ENCODE peak calls at places on chromosome 15, in six cellular contexts. One of them, this sample, is unnamed.

GRCh38 chr15:68503791-68504720 is 72.1 kb upstream of the ITGA11 start:
- DNase-seq in IMR-90: peak
- DNase-seq in mesenchymal stem cell: peak
- DNase-seq in H1: no peak
- DNase-seq in neuronal stem cell: no peak
- DNase-seq in trophoblast cell: no peak
- DNase-seq in this sample: no peak

GRCh38 chr15:35136552-35136951 is 51.5 kb upstream of the NANOGP8 start:
- DNase-seq in IMR-90: no peak
- DNase-seq in mesenchymal stem cell: no peak
- DNase-seq in H1: no peak
- DNase-seq in neuronal stem cell: no peak
- DNase-seq in trophoblast cell: no peak
- DNase-seq in this sample: no peak

GRCh38 chr15:85282504-85283115 is 97.8 kb upstream of the AKAP13 start:
- DNase-seq in IMR-90: peak
- DNase-seq in mesenchymal stem cell: peak
- DNase-seq in H1: no peak
- DNase-seq in neuronal stem cell: no peak
- DNase-seq in trophoblast cell: no peak
- DNase-seq in this sample: no peak

GRCh38 chr15:33476076-33476475 is 165.3 kb downstream of the RYR3 start:
- DNase-seq in IMR-90: no peak
- DNase-seq in mesenchymal stem cell: no peak
- DNase-seq in H1: no peak
- DNase-seq in neuronal stem cell: no peak
- DNase-seq in trophoblast cell: no peak
- DNase-seq in this sample: no peak

GRCh38 chr15:61764141-61764540 is 296.1 kb downstream of the VPS13C start:
- DNase-seq in IMR-90: no peak
- DNase-seq in mesenchymal stem cell: no peak
- DNase-seq in H1: no peak
- DNase-seq in neuronal stem cell: no peak
- DNase-seq in trophoblast cell: no peak
- DNase-seq in this sample: no peak

GRCh38 chr15:62779041-62779810 is 263.3 kb upstream of the TPM1 start:
- DNase-seq in IMR-90: peak
- DNase-seq in mesenchymal stem cell: peak
- DNase-seq in H1: no peak
- DNase-seq in neuronal stem cell: no peak
- DNase-seq in trophoblast cell: peak
- DNase-seq in this sample: no peak

GRCh38 chr15:72503147-72503546 is 29.0 kb downstream of the ARIH1 start:
- DNase-seq in IMR-90: no peak
- DNase-seq in mesenchymal stem cell: peak
- DNase-seq in H1: no peak
- DNase-seq in neuronal stem cell: no peak
- DNase-seq in trophoblast cell: no peak
- DNase-seq in this sample: no peak

GRCh38 chr15:36428102-36428845 is 151.2 kb upstream of the CDIN1 start:
- DNase-seq in IMR-90: peak
- DNase-seq in mesenchymal stem cell: peak
- DNase-seq in H1: peak
- DNase-seq in neuronal stem cell: no peak
- DNase-seq in trophoblast cell: peak
- DNase-seq in this sample: peak

GRCh38 chr15:79357566-79357965 is 46.7 kb downstream of the TMED3 start:
- DNase-seq in IMR-90: no peak
- DNase-seq in mesenchymal stem cell: no peak
- DNase-seq in H1: no peak
- DNase-seq in neuronal stem cell: no peak
- DNase-seq in trophoblast cell: no peak
- DNase-seq in this sample: no peak

GRCh38 chr15:40379853-40380252 is 2.7 kb upstream of the KNSTRN start:
- DNase-seq in IMR-90: peak
- DNase-seq in mesenchymal stem cell: peak
- DNase-seq in H1: no peak
- DNase-seq in neuronal stem cell: no peak
- DNase-seq in trophoblast cell: peak
- DNase-seq in this sample: peak

GRCh38 chr15:40380636-40381035 is 1.9 kb upstream of the KNSTRN start:
- DNase-seq in IMR-90: no peak
- DNase-seq in mesenchymal stem cell: no peak
- DNase-seq in H1: no peak
- DNase-seq in neuronal stem cell: no peak
- DNase-seq in trophoblast cell: no peak
- DNase-seq in this sample: no peak

GRCh38 chr15:40379374-40379773 is 3.1 kb upstream of the KNSTRN start:
- DNase-seq in IMR-90: no peak
- DNase-seq in mesenchymal stem cell: no peak
- DNase-seq in H1: no peak
- DNase-seq in neuronal stem cell: no peak
- DNase-seq in trophoblast cell: peak
- DNase-seq in this sample: no peak

GRCh38 chr15:40381818-40382529 is 547 bp upstream of the KNSTRN start:
- DNase-seq in IMR-90: no peak
- DNase-seq in mesenchymal stem cell: no peak
- DNase-seq in H1: no peak
- DNase-seq in neuronal stem cell: no peak
- DNase-seq in trophoblast cell: no peak
- DNase-seq in this sample: no peak

GRCh38 chr15:40382580-40383456 is at the start of gene KNSTRN:
- DNase-seq in IMR-90: peak
- DNase-seq in mesenchymal stem cell: peak
- DNase-seq in H1: peak
- DNase-seq in neuronal stem cell: peak
- DNase-seq in trophoblast cell: peak
- DNase-seq in this sample: peak
- H3K18ac ChIP-seq in IMR-90: peak
- H3K18ac ChIP-seq in mesenchymal stem cell: peak
- H3K18ac ChIP-seq in H1: peak
- H3K18ac ChIP-seq in neuronal stem cell: peak
- H3K18ac ChIP-seq in trophoblast cell: peak
- H3K18ac ChIP-seq in this sample: peak

GRCh38 chr15:101489633-101490407 is at the start of gene PCSK6:
- DNase-seq in IMR-90: no peak
- DNase-seq in mesenchymal stem cell: no peak
- DNase-seq in H1: no peak
- DNase-seq in neuronal stem cell: peak
- DNase-seq in trophoblast cell: peak
- DNase-seq in this sample: no peak
- H3K4me3 ChIP-seq in IMR-90: no peak
- H3K4me3 ChIP-seq in mesenchymal stem cell: no peak
- H3K4me3 ChIP-seq in H1: peak
- H3K4me3 ChIP-seq in neuronal stem cell: peak
- H3K4me3 ChIP-seq in trophoblast cell: peak
- H3K4me3 ChIP-seq in this sample: no peak

GRCh38 chr15:50354838-50355611 is at the start of gene GABPB1:
- DNase-seq in IMR-90: peak
- DNase-seq in mesenchymal stem cell: peak
- DNase-seq in H1: peak
- DNase-seq in neuronal stem cell: peak
- DNase-seq in trophoblast cell: peak
- DNase-seq in this sample: peak
- H2BK120ac ChIP-seq in IMR-90: peak
- H2BK120ac ChIP-seq in mesenchymal stem cell: peak
- H2BK120ac ChIP-seq in H1: peak
- H2BK120ac ChIP-seq in neuronal stem cell: peak
- H2BK120ac ChIP-seq in trophoblast cell: peak
- H2BK120ac ChIP-seq in this sample: peak

DNA sequence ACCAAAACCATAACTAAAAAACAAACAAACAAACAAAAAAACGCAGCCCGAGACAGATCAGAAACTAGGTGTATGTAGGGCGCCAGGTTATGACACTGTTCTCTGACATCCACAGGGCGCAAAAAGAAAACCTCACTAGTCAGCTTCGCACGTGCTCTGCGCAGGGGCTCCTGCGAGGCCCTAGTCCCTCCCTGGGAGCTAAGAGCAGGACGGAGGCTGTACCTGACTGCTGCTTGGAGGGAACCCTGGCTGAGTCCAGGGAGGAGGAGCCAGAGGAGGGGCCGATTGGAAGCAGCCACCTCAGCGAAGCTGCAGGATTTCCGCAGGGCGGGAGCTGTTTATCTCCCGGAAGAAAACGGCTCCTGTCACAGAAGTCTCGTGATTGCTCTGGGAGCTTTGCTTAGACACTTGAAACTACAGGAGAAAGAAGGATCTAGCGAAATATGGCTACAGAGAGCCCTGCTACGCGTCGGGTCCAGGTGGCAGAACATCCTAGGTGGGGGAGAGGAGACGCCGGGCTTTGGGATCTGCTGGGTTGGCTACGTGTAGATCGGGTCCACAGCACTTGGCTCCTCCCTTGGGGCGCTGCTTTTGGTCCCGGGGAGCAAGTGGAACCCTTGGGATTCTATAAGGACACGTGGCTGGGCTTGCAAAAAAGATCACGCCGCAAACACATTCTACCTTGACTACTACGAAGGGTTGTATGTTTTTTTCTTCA is at the start of gene GALK2:
- DNase-seq in IMR-90: peak
- DNase-seq in mesenchymal stem cell: peak
- DNase-seq in H1: peak
- DNase-seq in neuronal stem cell: peak
- DNase-seq in trophoblast cell: peak
- DNase-seq in this sample: peak
- H3K18ac ChIP-seq in IMR-90: peak
- H3K18ac ChIP-seq in mesenchymal stem cell: peak
- H3K18ac ChIP-seq in H1: no peak
- H3K18ac ChIP-seq in neuronal stem cell: peak
- H3K18ac ChIP-seq in trophoblast cell: peak
- H3K18ac ChIP-seq in this sample: peak

GRCh38 chr15:95734422-95735316 is 595.8 kb upstream of the NR2F2 start:
- DNase-seq in IMR-90: no peak
- DNase-seq in mesenchymal stem cell: peak
- DNase-seq in H1: no peak
- DNase-seq in neuronal stem cell: no peak
- DNase-seq in trophoblast cell: no peak
- DNase-seq in this sample: no peak
- H3K4me3 ChIP-seq in IMR-90: no peak
- H3K4me3 ChIP-seq in mesenchymal stem cell: no peak
- H3K4me3 ChIP-seq in H1: no peak
- H3K4me3 ChIP-seq in neuronal stem cell: no peak
- H3K4me3 ChIP-seq in trophoblast cell: no peak
- H3K4me3 ChIP-seq in this sample: no peak

GRCh38 chr15:65303687-65304392 is 637 bp upstream of the RNU5B-1 start:
- DNase-seq in IMR-90: peak
- DNase-seq in mesenchymal stem cell: peak
- DNase-seq in H1: no peak
- DNase-seq in neuronal stem cell: peak
- DNase-seq in trophoblast cell: peak
- DNase-seq in this sample: peak
- H2BK120ac ChIP-seq in IMR-90: peak
- H2BK120ac ChIP-seq in mesenchymal stem cell: peak
- H2BK120ac ChIP-seq in H1: peak
- H2BK120ac ChIP-seq in neuronal stem cell: peak
- H2BK120ac ChIP-seq in trophoblast cell: peak
- H2BK120ac ChIP-seq in this sample: peak

GRCh38 chr15:77171568-77171967 is 100.7 kb upstream of the TSPAN3 start:
- DNase-seq in IMR-90: no peak
- DNase-seq in mesenchymal stem cell: no peak
- DNase-seq in H1: no peak
- DNase-seq in neuronal stem cell: no peak
- DNase-seq in trophoblast cell: no peak
- DNase-seq in this sample: no peak
- H3K18ac ChIP-seq in IMR-90: no peak
- H3K18ac ChIP-seq in mesenchymal stem cell: no peak
- H3K18ac ChIP-seq in H1: no peak
- H3K18ac ChIP-seq in neuronal stem cell: no peak
- H3K18ac ChIP-seq in trophoblast cell: no peak
- H3K18ac ChIP-seq in this sample: no peak

This sample was measured in mesendoderm.